ENCODE peak calls at places on chromosomes 2 and 18, in five cellular contexts. H, C, Y, K and G are unnamed samples.

GRCh38 chr2:150030440-150030839 is 442.9 kb upstream of the MMADHC start:
- DNase-seq in C (no peak), K (peak; percentile 17), Y (no peak), H (no peak), G (no peak)

GRCh38 chr2:178109813-178110212 is 2.4 kb upstream of the RBM45 start:
- DNase-seq in K (peak; percentile 68), Y (no peak), H (no peak), C (peak; percentile 91), G (no peak)

GRCh38 chr2:105287692-105288091 is 41.8 kb downstream of the TGFBRAP1 start:
- DNase-seq in K (peak; percentile 59), H (no peak), Y (no peak), C (peak; percentile 16), G (no peak)

GRCh38 chr2:213238753-213239591 is 45.3 kb upstream of the SPAG16 start:
- DNase-seq in H (peak; percentile 82), Y (no peak), K (peak; percentile 95), C (no peak), G (peak; percentile 72)

GRCh38 chr2:10709290-10709939 is 12.0 kb upstream of the ATP6V1C2 start:
- DNase-seq in H (no peak), K (peak; percentile 30), Y (peak; percentile 1), C (peak; percentile 70), G (no peak)

GRCh38 chr2:150681120-150681796 is 193.8 kb upstream of the RND3 start:
- DNase-seq in C (no peak), K (peak; percentile 96), Y (peak; percentile 50), H (peak; percentile 85), G (peak; percentile 82)

GRCh38 chr2:71379086-71379485 is 47.5 kb downstream of the ZNF638 start:
- DNase-seq in C (no peak), K (peak; percentile 79), Y (no peak), H (peak; percentile 21), G (peak; percentile 27)

GRCh38 chr2:134431837-134432437 is 178.1 kb downstream of the MGAT5 start:
- DNase-seq in K (peak; percentile 55), H (no peak), Y (no peak), C (no peak), G (no peak)

GRCh38 chr2:109052922-109053321 is 63.9 kb upstream of the EDAR start:
- DNase-seq in Y (no peak), H (no peak), K (no peak), C (no peak), G (no peak)

GRCh38 chr2:17495590-17495989 is 22.6 kb downstream of the RAD51AP2 start:
- DNase-seq in K (no peak), Y (no peak), C (no peak), H (no peak), G (no peak)

GRCh38 chr18:35888329-35888728 is 84.2 kb upstream of the RMP24 start:
- DNase-seq in Y (no peak), C (no peak), K (no peak), H (no peak), G (no peak)

GRCh38 chr2:149410701-149411484 is 80.5 kb downstream of the LYPD6 start:
- DNase-seq in K (no peak), Y (peak; percentile 58), H (peak; percentile 98), C (no peak), G (peak; percentile 74)

GRCh38 chr2:210199186-210199765 is 26.0 kb downstream of the ACADL start:
- DNase-seq in H (no peak), K (peak; percentile 59), C (peak; percentile 62), Y (no peak), G (no peak)

GRCh38 chr2:98936917-98937351 is 909 bp upstream of the CRACDL start:
- DNase-seq in K (no peak), Y (no peak), C (no peak), H (no peak), G (no peak)